ENCODE peak calls at places on chromosomes 16 and 17, in eight cellular contexts. B, E, Z, D, R, N, M and I are unnamed samples.

GRCh38 chr16:54568897-54569807 is 282.6 kb upstream of the IRX3 start:
- DNase-seq in B (no peak), E (no peak), Z (peak), D (no peak), R (no peak), N (no peak), M (peak), I (no peak)

GRCh38 chr17:13437966-13438779 is 163.6 kb downstream of the HS3ST3A1 start:
- DNase-seq in B (no peak), E (no peak), Z (peak), D (no peak), R (no peak), N (no peak), M (no peak), I (no peak)

GRCh38 chr17:410674-411401 is 58.2 kb upstream of the RPH3AL start:
- DNase-seq in B (peak), E (no peak), Z (no peak), D (no peak), R (no peak), N (peak), M (peak), I (no peak)

GRCh38 chr16:4679156-4679853 is 14.1 kb upstream of the NUDT16L1 start:
- DNase-seq in B (no peak), E (no peak), Z (no peak), D (no peak), R (no peak), N (no peak), M (peak), I (no peak)

GRCh38 chr16:74896389-74897370 is 88.2 kb downstream of the WDR59 start:
- DNase-seq in B (peak), E (no peak), Z (no peak), D (no peak), R (no peak), N (peak), M (no peak), I (no peak)

GRCh38 chr17:48621410-48622387 is 4.5 kb downstream of the HOXB9 start:
- DNase-seq in B (no peak), E (no peak), Z (no peak), D (no peak), R (no peak), N (no peak), M (no peak), I (no peak)

GRCh38 chr17:8105957-8106398 is 12.3 kb downstream of the ALOXE3 start:
- DNase-seq in B (peak), E (peak), Z (no peak), D (no peak), R (no peak), N (peak), M (no peak), I (no peak)

GRCh38 chr17:45863857-45864654 is 19.4 kb downstream of the SPPL2C start:
- DNase-seq in B (no peak), E (no peak), Z (no peak), D (no peak), R (no peak), N (no peak), M (no peak), I (no peak)

GRCh38 chr17:21174719-21175118 is 39.2 kb downstream of the TMEM11 start:
- DNase-seq in B (peak), E (no peak), Z (no peak), D (no peak), R (no peak), N (peak), M (peak), I (no peak)

GRCh38 chr16:6913535-6913934 is 419.1 kb upstream of the RBFOX1 start:
- DNase-seq in B (no peak), E (no peak), Z (no peak), D (no peak), R (no peak), N (no peak), M (no peak), I (no peak)

GRCh38 chr17:81339502-81340296 is 44.6 kb upstream of the SLC38A10 start:
- DNase-seq in B (no peak), E (peak), Z (no peak), D (no peak), R (no peak), N (no peak), M (peak), I (no peak)
- H3K4me3 ChIP-seq in B (no peak), E (no peak), Z (no peak), D (no peak), R (no peak), N (no peak), M (no peak), I (no peak)

GRCh38 chr16:67001726-67002125 is 13.3 kb downstream of the CES4A start:
- DNase-seq in B (no peak), E (no peak), Z (no peak), D (no peak), R (no peak), N (no peak), M (no peak), I (no peak)

GRCh38 chr16:66996983-66997358 is 8.6 kb downstream of the CES4A start:
- DNase-seq in B (no peak), E (no peak), Z (no peak), D (no peak), R (no peak), N (no peak), M (no peak), I (no peak)

GRCh38 chr16:66996324-66996982 is 8.1 kb downstream of the CES4A start:
- DNase-seq in B (peak), E (peak), Z (peak), D (peak), R (no peak), N (peak), M (peak), I (peak)

GRCh38 chr16:67000384-67001158 is 12.2 kb downstream of the CES4A start:
- DNase-seq in B (no peak), E (peak), Z (no peak), D (no peak), R (no peak), N (peak), M (peak), I (peak)

GRCh38 chr16:67001159-67001486 is 12.7 kb downstream of the CES4A start:
- DNase-seq in B (no peak), E (no peak), Z (no peak), D (no peak), R (no peak), N (no peak), M (no peak), I (no peak)
- H3K4me3 ChIP-seq in B (peak), E (peak), Z (peak), D (peak), R (peak), N (peak), M (peak), I (peak)

DNA sequence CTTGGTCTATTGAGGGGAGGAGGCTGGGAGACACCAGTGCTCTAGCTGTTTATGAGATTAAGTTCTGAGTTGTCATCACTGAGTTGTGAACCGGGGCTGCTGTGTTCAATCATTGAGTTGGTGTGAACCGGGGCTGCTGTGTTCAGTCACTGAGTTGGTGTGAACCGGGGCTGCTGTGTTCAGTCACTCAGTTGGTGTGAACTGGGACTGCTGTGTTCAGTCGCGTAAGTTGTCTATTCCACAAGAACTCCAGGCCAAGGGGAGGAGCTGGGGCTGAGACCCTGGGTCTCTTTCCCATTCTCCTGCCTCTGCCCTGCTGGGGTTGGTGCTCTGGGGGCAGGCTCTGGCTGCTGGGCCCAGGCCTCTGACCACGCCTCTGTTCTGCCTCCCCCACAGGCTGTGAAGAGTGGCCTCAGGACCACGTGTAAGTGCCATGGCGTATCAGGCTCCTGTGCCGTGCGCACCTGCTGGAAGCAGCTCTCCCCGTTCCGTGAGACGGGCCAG is 24.5 kb downstream of the WNT9B start:
- DNase-seq in B (no peak), E (no peak), Z (no peak), D (no peak), R (no peak), N (no peak), M (no peak), I (no peak)
- H3K4me3 ChIP-seq in B (no peak), E (no peak), Z (no peak), D (no peak), R (no peak), N (no peak), M (no peak), I (no peak)

GRCh38 chr16:81185416-81185815 is 53.1 kb upstream of the BCO1 start:
- DNase-seq in B (no peak), E (no peak), Z (no peak), D (no peak), R (no peak), N (no peak), M (no peak), I (no peak)
- H3K4me3 ChIP-seq in B (no peak), E (no peak), Z (no peak), D (no peak), R (no peak), N (no peak), M (no peak), I (no peak)

DNA sequence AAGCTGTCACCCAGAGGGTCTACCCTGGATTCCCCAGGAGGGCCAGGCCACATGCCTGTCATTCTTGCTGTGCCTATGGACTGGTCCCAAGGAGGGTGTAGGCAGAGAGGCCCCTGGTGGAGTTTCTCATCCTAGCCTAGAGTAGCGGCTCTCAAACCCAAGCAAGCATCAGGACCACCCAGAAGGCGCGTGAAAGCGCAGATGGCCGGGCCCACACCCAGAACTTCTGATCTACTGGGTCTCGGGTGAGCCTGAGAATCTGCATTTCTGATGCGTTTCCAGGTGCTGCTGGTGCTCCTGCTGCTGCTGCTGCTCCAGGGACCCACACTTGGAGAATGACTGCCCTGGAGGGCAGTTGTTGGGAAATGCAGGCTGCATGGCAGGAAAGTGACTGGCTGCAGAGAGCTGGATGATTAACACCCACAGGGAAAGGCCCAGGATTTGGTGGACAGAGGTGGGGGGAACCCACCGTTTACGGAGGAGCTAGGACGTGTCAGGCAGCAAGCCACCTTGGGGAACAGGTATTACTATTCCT is 9.5 kb upstream of the OSGIN1 start:
- DNase-seq in B (no peak), E (no peak), Z (no peak), D (no peak), R (no peak), N (no peak), M (peak), I (no peak)
- H3K4me3 ChIP-seq in B (no peak), E (no peak), Z (no peak), D (no peak), R (no peak), N (no peak), M (no peak), I (no peak)

GRCh38 chr16:27232875-27233605 is 29.7 kb downstream of the KDM8 start:
- DNase-seq in B (no peak), E (no peak), Z (no peak), D (no peak), R (no peak), N (no peak), M (no peak), I (no peak)

GRCh38 chr16:27234603-27235002 is 31.3 kb downstream of the KDM8 start:
- DNase-seq in B (no peak), E (peak), Z (no peak), D (no peak), R (no peak), N (no peak), M (no peak), I (peak)

GRCh38 chr16:27233731-27234130 is 30.4 kb downstream of the KDM8 start:
- DNase-seq in B (no peak), E (peak), Z (no peak), D (no peak), R (no peak), N (no peak), M (peak), I (peak)

GRCh38 chr16:27235055-27235937 is 32.0 kb downstream of the KDM8 start:
- DNase-seq in B (peak), E (peak), Z (peak), D (no peak), R (peak), N (peak), M (peak), I (peak)

DNA sequence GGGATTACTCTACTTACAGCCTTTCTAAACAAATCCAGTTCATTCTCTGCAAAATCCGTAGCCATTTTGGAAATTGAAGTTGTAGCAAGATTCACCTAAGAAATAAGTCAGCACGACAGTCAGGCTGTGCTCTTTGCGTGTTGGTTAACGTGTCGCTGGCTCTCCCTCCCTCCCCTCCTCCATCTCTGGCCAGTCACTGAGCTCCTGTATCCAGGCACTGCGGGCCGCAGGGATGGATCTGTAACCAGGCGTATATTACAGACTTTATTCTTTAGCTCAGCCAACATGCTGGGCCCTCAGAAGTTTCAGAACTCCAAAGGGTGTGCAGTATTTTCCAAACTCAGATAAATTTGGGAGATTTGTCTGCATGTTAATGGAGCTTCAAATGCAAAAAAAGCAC is 30.8 kb downstream of the KDM8 start:
- DNase-seq in B (no peak), E (peak), Z (no peak), D (no peak), R (no peak), N (no peak), M (peak), I (peak)
- H3K4me3 ChIP-seq in B (no peak), E (no peak), Z (no peak), D (no peak), R (no peak), N (no peak), M (no peak), I (no peak)